ENCODE peak calls at places on chromosome 11, in nine cellular contexts. One of them, this sample, is unnamed.

GRCh38 chr11:41622707-41623359 is 163.4 kb upstream of the LRRC4C start:
- DNase-seq in left ventricle myocardium inferior: no peak
- DNase-seq in retina: no peak
- DNase-seq in thoracic aorta: no peak
- DNase-seq in cardiac septum: no peak
- DNase-seq in NCI-H1417: no peak
- DNase-seq in EL: no peak
- DNase-seq in memory B cell: no peak
- DNase-seq in heart right ventricle: no peak
- DNase-seq in this sample: no peak

GRCh38 chr11:15216678-15217077 is 102.0 kb downstream of the INSC start:
- DNase-seq in left ventricle myocardium inferior: no peak
- DNase-seq in retina: no peak
- DNase-seq in thoracic aorta: no peak
- DNase-seq in cardiac septum: no peak
- DNase-seq in NCI-H1417: no peak
- DNase-seq in EL: no peak
- DNase-seq in memory B cell: no peak
- DNase-seq in heart right ventricle: no peak
- DNase-seq in this sample: peak; percentile 34

GRCh38 chr11:17986007-17986710 is 26.7 kb downstream of the SERGEF start:
- DNase-seq in left ventricle myocardium inferior: peak; percentile 28
- DNase-seq in retina: peak; percentile 8
- DNase-seq in thoracic aorta: no peak
- DNase-seq in cardiac septum: no peak
- DNase-seq in NCI-H1417: no peak
- DNase-seq in EL: peak; percentile 63
- DNase-seq in memory B cell: no peak
- DNase-seq in heart right ventricle: peak; percentile 25
- DNase-seq in this sample: peak; percentile 75

GRCh38 chr11:43880640-43881159 is at the start of gene ALKBH3:
- DNase-seq in left ventricle myocardium inferior: peak; percentile 92
- DNase-seq in retina: peak; percentile 95
- DNase-seq in thoracic aorta: peak; percentile 81
- DNase-seq in cardiac septum: peak; percentile 94
- DNase-seq in NCI-H1417: peak; percentile 95
- DNase-seq in EL: peak; percentile 93
- DNase-seq in memory B cell: peak; percentile 88
- DNase-seq in heart right ventricle: peak; percentile 90
- DNase-seq in this sample: peak; percentile 95

GRCh38 chr11:44813401-44813800 is 86.6 kb downstream of the TSPAN18 start:
- DNase-seq in left ventricle myocardium inferior: peak; percentile 56
- DNase-seq in retina: no peak
- DNase-seq in thoracic aorta: no peak
- DNase-seq in cardiac septum: no peak
- DNase-seq in NCI-H1417: peak; percentile 4
- DNase-seq in EL: no peak
- DNase-seq in memory B cell: no peak
- DNase-seq in heart right ventricle: peak; percentile 34
- DNase-seq in this sample: no peak

GRCh38 chr11:121929581-121929980 is 186.4 kb downstream of the BLID start:
- DNase-seq in left ventricle myocardium inferior: peak; percentile 28
- DNase-seq in retina: no peak
- DNase-seq in thoracic aorta: no peak
- DNase-seq in cardiac septum: no peak
- DNase-seq in NCI-H1417: peak; percentile 12
- DNase-seq in EL: peak; percentile 53
- DNase-seq in memory B cell: no peak
- DNase-seq in heart right ventricle: peak; percentile 40
- DNase-seq in this sample: peak; percentile 51

GRCh38 chr11:134482128-134482527 is 70.1 kb upstream of the B3GAT1 start:
- DNase-seq in left ventricle myocardium inferior: no peak
- DNase-seq in retina: peak; percentile 0
- DNase-seq in thoracic aorta: no peak
- DNase-seq in cardiac septum: peak; percentile 43
- DNase-seq in NCI-H1417: no peak
- DNase-seq in EL: no peak
- DNase-seq in memory B cell: no peak
- DNase-seq in heart right ventricle: no peak
- DNase-seq in this sample: no peak

GRCh38 chr11:34650528-34650927 is 29.6 kb downstream of the EHF start:
- DNase-seq in left ventricle myocardium inferior: no peak
- DNase-seq in retina: no peak
- DNase-seq in thoracic aorta: no peak
- DNase-seq in cardiac septum: no peak
- DNase-seq in NCI-H1417: no peak
- DNase-seq in EL: no peak
- DNase-seq in memory B cell: peak; percentile 19
- DNase-seq in heart right ventricle: no peak
- DNase-seq in this sample: no peak

GRCh38 chr11:70326365-70326803 is 55.9 kb downstream of the PPFIA1 start:
- DNase-seq in left ventricle myocardium inferior: no peak
- DNase-seq in retina: no peak
- DNase-seq in thoracic aorta: no peak
- DNase-seq in cardiac septum: no peak
- DNase-seq in NCI-H1417: no peak
- DNase-seq in EL: no peak
- DNase-seq in memory B cell: no peak
- DNase-seq in heart right ventricle: no peak
- DNase-seq in this sample: no peak

GRCh38 chr11:85977751-85978160 is 91.1 kb downstream of the PICALM start:
- DNase-seq in left ventricle myocardium inferior: no peak
- DNase-seq in retina: no peak
- DNase-seq in thoracic aorta: no peak
- DNase-seq in cardiac septum: no peak
- DNase-seq in NCI-H1417: no peak
- DNase-seq in EL: no peak
- DNase-seq in memory B cell: no peak
- DNase-seq in heart right ventricle: no peak
- DNase-seq in this sample: no peak

This sample was measured in ELR.